ENCODE peak calls at places on chromosomes 11 and 22, in eight cellular contexts. One of them, this sample, is unnamed.

GRCh38 chr11:129023968-129024676 is 81.5 kb upstream of the TP53AIP1 start:
- DNase-seq in DND-41: no peak
- DNase-seq in CD8-positive, alpha-beta T cell: no peak
- DNase-seq in tibial artery: no peak
- DNase-seq in body of pancreas: peak
- DNase-seq in endothelial cell of umbilical vein: peak
- DNase-seq in GM23338: peak
- DNase-seq in psoas muscle: no peak
- DNase-seq in this sample: peak

GRCh38 chr22:45429921-45430775 is 16.7 kb downstream of the RIBC2 start:
- DNase-seq in DND-41: no peak
- DNase-seq in CD8-positive, alpha-beta T cell: no peak
- DNase-seq in tibial artery: peak
- DNase-seq in body of pancreas: no peak
- DNase-seq in endothelial cell of umbilical vein: no peak
- DNase-seq in GM23338: no peak
- DNase-seq in psoas muscle: no peak
- DNase-seq in this sample: no peak

GRCh38 chr22:25546751-25547150 is 17.7 kb upstream of the GRK3 start:
- DNase-seq in DND-41: no peak
- DNase-seq in CD8-positive, alpha-beta T cell: no peak
- DNase-seq in tibial artery: no peak
- DNase-seq in body of pancreas: no peak
- DNase-seq in endothelial cell of umbilical vein: no peak
- DNase-seq in GM23338: no peak
- DNase-seq in psoas muscle: no peak
- DNase-seq in this sample: no peak

GRCh38 chr22:36253523-36254490 is 874 bp downstream of the APOL1 start:
- DNase-seq in DND-41: peak
- DNase-seq in CD8-positive, alpha-beta T cell: no peak
- DNase-seq in tibial artery: peak
- DNase-seq in body of pancreas: peak
- DNase-seq in endothelial cell of umbilical vein: no peak
- DNase-seq in GM23338: no peak
- DNase-seq in psoas muscle: peak
- DNase-seq in this sample: peak

GRCh38 chr11:77213029-77213579 is 85.1 kb downstream of the MYO7A start:
- DNase-seq in DND-41: no peak
- DNase-seq in CD8-positive, alpha-beta T cell: no peak
- DNase-seq in tibial artery: no peak
- DNase-seq in body of pancreas: no peak
- DNase-seq in endothelial cell of umbilical vein: no peak
- DNase-seq in GM23338: no peak
- DNase-seq in psoas muscle: no peak
- DNase-seq in this sample: no peak

GRCh38 chr22:39733191-39733590 is 160.4 kb downstream of the ENTHD1 start:
- DNase-seq in DND-41: no peak
- DNase-seq in CD8-positive, alpha-beta T cell: no peak
- DNase-seq in tibial artery: no peak
- DNase-seq in body of pancreas: no peak
- DNase-seq in endothelial cell of umbilical vein: no peak
- DNase-seq in GM23338: no peak
- DNase-seq in psoas muscle: no peak
- DNase-seq in this sample: no peak

GRCh38 chr22:46083383-46084350 is 66.7 kb upstream of the PPARA start:
- DNase-seq in DND-41: no peak
- DNase-seq in CD8-positive, alpha-beta T cell: no peak
- DNase-seq in tibial artery: peak
- DNase-seq in body of pancreas: peak
- DNase-seq in endothelial cell of umbilical vein: no peak
- DNase-seq in GM23338: no peak
- DNase-seq in psoas muscle: peak
- DNase-seq in this sample: no peak

GRCh38 chr11:17596711-17597110 is 49.7 kb downstream of the OTOG start:
- DNase-seq in DND-41: no peak
- DNase-seq in CD8-positive, alpha-beta T cell: no peak
- DNase-seq in tibial artery: peak
- DNase-seq in body of pancreas: no peak
- DNase-seq in endothelial cell of umbilical vein: no peak
- DNase-seq in GM23338: no peak
- DNase-seq in psoas muscle: no peak
- DNase-seq in this sample: no peak

GRCh38 chr22:45424241-45424731 is 10.8 kb downstream of the RIBC2 start:
- DNase-seq in DND-41: no peak
- DNase-seq in CD8-positive, alpha-beta T cell: no peak
- DNase-seq in tibial artery: peak
- DNase-seq in body of pancreas: no peak
- DNase-seq in endothelial cell of umbilical vein: no peak
- DNase-seq in GM23338: no peak
- DNase-seq in psoas muscle: no peak
- DNase-seq in this sample: no peak

GRCh38 chr11:44561275-44561781 is 4.1 kb upstream of the CD82 start:
- DNase-seq in DND-41: no peak
- DNase-seq in CD8-positive, alpha-beta T cell: no peak
- DNase-seq in tibial artery: no peak
- DNase-seq in body of pancreas: no peak
- DNase-seq in endothelial cell of umbilical vein: no peak
- DNase-seq in GM23338: no peak
- DNase-seq in psoas muscle: no peak
- DNase-seq in this sample: no peak

GRCh38 chr11:44561964-44562734 is 3.3 kb upstream of the CD82 start:
- DNase-seq in DND-41: no peak
- DNase-seq in CD8-positive, alpha-beta T cell: no peak
- DNase-seq in tibial artery: no peak
- DNase-seq in body of pancreas: no peak
- DNase-seq in endothelial cell of umbilical vein: no peak
- DNase-seq in GM23338: no peak
- DNase-seq in psoas muscle: no peak
- DNase-seq in this sample: no peak

GRCh38 chr11:44557464-44557863 is 8.0 kb upstream of the CD82 start:
- DNase-seq in DND-41: peak
- DNase-seq in CD8-positive, alpha-beta T cell: no peak
- DNase-seq in tibial artery: no peak
- DNase-seq in body of pancreas: no peak
- DNase-seq in endothelial cell of umbilical vein: no peak
- DNase-seq in GM23338: no peak
- DNase-seq in psoas muscle: no peak
- DNase-seq in this sample: no peak

GRCh38 chr11:44556735-44557409 is 8.6 kb upstream of the CD82 start:
- DNase-seq in DND-41: peak
- DNase-seq in CD8-positive, alpha-beta T cell: peak
- DNase-seq in tibial artery: peak
- DNase-seq in body of pancreas: peak
- DNase-seq in endothelial cell of umbilical vein: peak
- DNase-seq in GM23338: peak
- DNase-seq in psoas muscle: peak
- DNase-seq in this sample: peak

DNA sequence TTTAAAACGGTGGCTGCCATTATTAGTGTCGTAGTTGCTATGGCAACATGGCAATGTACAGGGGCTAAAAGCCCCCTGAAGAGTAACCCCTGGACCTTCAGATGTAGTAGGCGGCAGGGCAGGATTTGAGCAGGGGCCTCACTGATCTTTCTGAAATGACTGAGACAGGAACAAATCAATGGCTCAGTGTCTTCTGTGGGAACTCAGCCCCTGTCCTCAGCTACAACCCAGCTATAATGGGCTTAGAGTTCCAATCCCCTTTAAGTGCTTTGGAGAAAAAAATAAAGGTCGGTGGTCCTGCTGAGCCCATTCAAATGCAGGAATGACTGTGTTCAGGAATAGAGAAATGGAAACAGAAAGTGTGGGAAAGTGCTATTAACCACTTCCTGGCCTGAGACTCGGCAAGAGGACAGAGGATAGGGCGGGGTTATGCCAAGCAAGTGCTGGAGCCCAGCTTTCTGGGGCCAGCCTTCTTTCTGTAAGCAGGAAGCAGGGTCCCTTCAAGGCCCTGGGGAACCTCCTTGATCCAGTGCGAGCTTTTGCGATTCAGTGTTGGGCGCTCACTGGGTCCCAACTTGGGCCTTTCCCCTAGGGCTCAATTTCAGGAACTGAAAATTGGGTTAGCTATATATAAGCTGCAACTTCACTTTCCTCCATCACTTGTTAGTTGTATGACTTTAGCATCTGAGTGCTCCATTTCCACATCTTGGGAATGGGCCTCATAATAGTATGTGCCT is 6.1 kb upstream of the CD82 start:
- DNase-seq in DND-41: peak
- DNase-seq in CD8-positive, alpha-beta T cell: no peak
- DNase-seq in tibial artery: no peak
- DNase-seq in body of pancreas: no peak
- DNase-seq in endothelial cell of umbilical vein: no peak
- DNase-seq in GM23338: peak
- DNase-seq in psoas muscle: no peak
- DNase-seq in this sample: no peak
- H3K4me3 ChIP-seq in DND-41: no peak
- H3K4me3 ChIP-seq in CD8-positive, alpha-beta T cell: no peak
- H3K4me3 ChIP-seq in tibial artery: no peak
- H3K4me3 ChIP-seq in body of pancreas: no peak
- H3K4me3 ChIP-seq in endothelial cell of umbilical vein: no peak
- H3K4me3 ChIP-seq in GM23338: peak
- H3K4me3 ChIP-seq in psoas muscle: no peak
- H3K4me3 ChIP-seq in this sample: no peak

GRCh38 chr11:59142530-59143507 is at the start of gene FAM111A:
- DNase-seq in DND-41: peak
- DNase-seq in CD8-positive, alpha-beta T cell: peak
- DNase-seq in tibial artery: peak
- DNase-seq in body of pancreas: peak
- DNase-seq in endothelial cell of umbilical vein: peak
- DNase-seq in GM23338: peak
- DNase-seq in psoas muscle: peak
- DNase-seq in this sample: peak
- TF ChIP-seq CTCF in DND-41: peak
- TF ChIP-seq CTCF in CD8-positive, alpha-beta T cell: peak
- TF ChIP-seq CTCF in tibial artery: no peak
- TF ChIP-seq CTCF in body of pancreas: no peak
- TF ChIP-seq CTCF in endothelial cell of umbilical vein: peak
- TF ChIP-seq CTCF in GM23338: peak
- TF ChIP-seq CTCF in psoas muscle: no peak
- TF ChIP-seq CTCF in this sample: peak

GRCh38 chr11:34641456-34641855 is 20.6 kb downstream of the EHF start:
- DNase-seq in DND-41: no peak
- DNase-seq in CD8-positive, alpha-beta T cell: no peak
- DNase-seq in tibial artery: no peak
- DNase-seq in body of pancreas: no peak
- DNase-seq in endothelial cell of umbilical vein: no peak
- DNase-seq in GM23338: no peak
- DNase-seq in psoas muscle: no peak
- DNase-seq in this sample: no peak

GRCh38 chr11:34637303-34637702 is 16.4 kb downstream of the EHF start:
- DNase-seq in DND-41: no peak
- DNase-seq in CD8-positive, alpha-beta T cell: no peak
- DNase-seq in tibial artery: no peak
- DNase-seq in body of pancreas: peak
- DNase-seq in endothelial cell of umbilical vein: no peak
- DNase-seq in GM23338: no peak
- DNase-seq in psoas muscle: no peak
- DNase-seq in this sample: peak

GRCh38 chr11:34640050-34640971 is 19.4 kb downstream of the EHF start:
- DNase-seq in DND-41: no peak
- DNase-seq in CD8-positive, alpha-beta T cell: no peak
- DNase-seq in tibial artery: no peak
- DNase-seq in body of pancreas: peak
- DNase-seq in endothelial cell of umbilical vein: no peak
- DNase-seq in GM23338: no peak
- DNase-seq in psoas muscle: no peak
- DNase-seq in this sample: peak

GRCh38 chr11:34638897-34639296 is 18.0 kb downstream of the EHF start:
- DNase-seq in DND-41: no peak
- DNase-seq in CD8-positive, alpha-beta T cell: no peak
- DNase-seq in tibial artery: no peak
- DNase-seq in body of pancreas: no peak
- DNase-seq in endothelial cell of umbilical vein: no peak
- DNase-seq in GM23338: no peak
- DNase-seq in psoas muscle: no peak
- DNase-seq in this sample: no peak

GRCh38 chr11:34639545-34639944 is 18.7 kb downstream of the EHF start:
- DNase-seq in DND-41: no peak
- DNase-seq in CD8-positive, alpha-beta T cell: no peak
- DNase-seq in tibial artery: no peak
- DNase-seq in body of pancreas: no peak
- DNase-seq in endothelial cell of umbilical vein: no peak
- DNase-seq in GM23338: no peak
- DNase-seq in psoas muscle: no peak
- DNase-seq in this sample: no peak
- H3K27ac ChIP-seq in DND-41: no peak
- H3K27ac ChIP-seq in CD8-positive, alpha-beta T cell: no peak
- H3K27ac ChIP-seq in tibial artery: no peak
- H3K27ac ChIP-seq in body of pancreas: peak
- H3K27ac ChIP-seq in endothelial cell of umbilical vein: no peak
- H3K27ac ChIP-seq in GM23338: no peak
- H3K27ac ChIP-seq in psoas muscle: no peak
- H3K27ac ChIP-seq in this sample: peak

DNA sequence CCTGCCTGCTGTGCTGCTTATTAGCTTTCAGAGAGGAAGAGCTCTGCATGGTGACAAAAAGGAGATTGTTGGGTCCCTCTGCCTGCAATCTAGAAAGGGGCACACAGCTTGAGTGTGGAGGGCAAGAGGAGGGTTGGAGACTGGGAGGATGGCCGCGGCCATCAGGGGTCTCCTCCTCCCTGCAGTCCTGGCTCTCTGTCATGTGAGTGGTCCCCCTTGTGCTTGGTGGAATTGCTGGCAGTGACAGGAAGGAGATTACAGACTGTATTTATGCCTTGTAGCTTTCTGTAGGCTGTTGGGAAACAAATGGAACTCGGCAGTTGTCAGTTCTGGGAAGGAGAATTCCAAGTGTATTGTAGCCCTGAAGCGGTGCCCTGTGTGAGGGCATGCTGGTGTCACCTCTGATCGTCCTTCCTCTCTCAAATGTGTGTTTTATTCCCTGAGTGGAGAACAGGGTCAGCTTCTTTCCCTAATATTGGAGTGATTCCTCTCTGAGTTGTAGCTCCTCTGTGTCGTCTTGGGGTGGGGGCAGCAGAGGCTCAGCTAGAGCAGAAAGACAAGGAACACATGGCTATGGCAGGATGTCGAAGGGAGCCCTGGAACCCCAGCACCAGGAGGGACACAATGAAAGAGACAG is 163.1 kb downstream of the PKNOX2 start:
- DNase-seq in DND-41: no peak
- DNase-seq in CD8-positive, alpha-beta T cell: no peak
- DNase-seq in tibial artery: no peak
- DNase-seq in body of pancreas: no peak
- DNase-seq in endothelial cell of umbilical vein: no peak
- DNase-seq in GM23338: no peak
- DNase-seq in psoas muscle: no peak
- DNase-seq in this sample: no peak
- H3K4me3 ChIP-seq in DND-41: no peak
- H3K4me3 ChIP-seq in CD8-positive, alpha-beta T cell: no peak
- H3K4me3 ChIP-seq in tibial artery: no peak
- H3K4me3 ChIP-seq in body of pancreas: no peak
- H3K4me3 ChIP-seq in endothelial cell of umbilical vein: no peak
- H3K4me3 ChIP-seq in GM23338: no peak
- H3K4me3 ChIP-seq in psoas muscle: no peak
- H3K4me3 ChIP-seq in this sample: no peak

This sample was measured in prostate gland.